ENCODE peak calls at places on chromosomes 7 and 10, in eight cellular contexts. C is brain microvascular endothelial cell, N is foreskin fibroblast, S is upper lobe of right lung, F is mammary epithelial cell, U is choroid plexus epithelial cell, O is GM23338, I is fibroblast of mammary gland. Q is an unnamed sample.

GRCh38 chr10:78805176-78805575 is 263.6 kb upstream of the ZMIZ1 start:
- DNase-seq in I (peak; percentile 99), S (no peak), F (peak; percentile 65), N (peak; percentile 98), O (no peak), C (peak; percentile 95), U (peak; percentile 97), Q (peak; percentile 56)

GRCh38 chr7:47301657-47302295 is 280.1 kb downstream of the TNS3 start:
- DNase-seq in F (no peak), I (no peak), C (no peak), S (no peak), N (no peak), O (no peak), U (no peak), Q (no peak)

GRCh38 chr7:30563326-30563942 is 31.2 kb upstream of the GARS1 start:
- DNase-seq in O (no peak), F (peak; percentile 93), S (no peak), I (peak; percentile 59), U (peak; percentile 54), N (peak; percentile 38), C (peak; percentile 37), Q (peak; percentile 75)

GRCh38 chr7:39951156-39951942 is 1.3 kb downstream of the CDK13 start:
- DNase-seq in S (peak; percentile 85), U (peak; percentile 54), O (peak; percentile 85), C (peak; percentile 38), I (peak; percentile 38), N (peak; percentile 72), F (peak; percentile 56), Q (peak; percentile 18)

GRCh38 chr10:97573021-97573420 is 442 bp downstream of the ANKRD2 start:
- DNase-seq in I (no peak), U (peak; percentile 36), S (no peak), C (peak; percentile 25), F (peak; percentile 47), O (no peak), N (no peak), Q (no peak)

GRCh38 chr7:5421626-5422323 is 1.9 kb downstream of the TNRC18 start:
- DNase-seq in I (peak; percentile 77), O (peak; percentile 60), C (peak; percentile 77), S (peak; percentile 78), N (peak; percentile 76), U (peak; percentile 81), F (peak; percentile 49), Q (no peak)

GRCh38 chr10:13699216-13699615 is 112.5 kb downstream of the PRPF18 start:
- DNase-seq in U (no peak), F (no peak), S (no peak), C (no peak), N (no peak), I (no peak), O (no peak), Q (no peak)

GRCh38 chr10:85048644-85049043 is 720.3 kb downstream of the CCSER2 start:
- DNase-seq in O (no peak), N (no peak), U (no peak), S (no peak), F (no peak), C (no peak), I (no peak), Q (no peak)

GRCh38 chr7:1729773-1730172 is 59.7 kb downstream of the ELFN1 start:
- DNase-seq in N (no peak), S (no peak), C (no peak), F (no peak), O (no peak), U (no peak), I (no peak), Q (no peak)

GRCh38 chr7:5349437-5350173 is 66.9 kb downstream of the SLC29A4 start:
- DNase-seq in U (no peak), S (no peak), F (no peak), C (no peak), N (no peak), I (no peak), O (peak; percentile 64), Q (no peak)

GRCh38 chr7:1123721-1124120 is 35.8 kb downstream of the GPER1 start:
- DNase-seq in N (peak; percentile 56), C (peak; percentile 64), O (peak; percentile 87), S (peak; percentile 76), I (peak; percentile 91), F (no peak), U (peak; percentile 76), Q (no peak)

GRCh38 chr7:1086588-1087461 is 1.1 kb upstream of the GPER1 start:
- DNase-seq in S (peak; percentile 85), N (peak; percentile 85), O (peak; percentile 90), I (peak; percentile 52), F (peak; percentile 71), C (peak; percentile 42), U (peak; percentile 58), Q (peak; percentile 54)

GRCh38 chr7:74404741-74405140 is 49.0 kb upstream of the GTF2IRD1 start:
- DNase-seq in C (no peak), I (no peak), S (no peak), O (no peak), F (no peak), N (no peak), U (no peak), Q (no peak)

GRCh38 chr10:131125511-131126225 is 185.9 kb downstream of the TCERG1L start:
- DNase-seq in S (no peak), I (no peak), C (no peak), F (no peak), N (no peak), U (no peak), O (no peak), Q (no peak)

GRCh38 chr10:58513189-58514101 is 773 bp downstream of the BICC1 start:
- DNase-seq in C (peak; percentile 56), N (peak; percentile 83), U (peak; percentile 88), I (peak; percentile 88), S (peak; percentile 65), O (peak; percentile 62), F (peak; percentile 62), Q (no peak)

GRCh38 chr10:42971251-42971599 is 105.6 kb upstream of the RET start:
- DNase-seq in N (no peak), I (no peak), C (no peak), O (no peak), U (no peak), F (no peak), S (no peak), Q (no peak)

GRCh38 chr10:110184363-110184762 is 23.0 kb upstream of the MXI1 start:
- DNase-seq in U (no peak), N (no peak), S (no peak), F (no peak), O (no peak), I (no peak), C (no peak), Q (no peak)

GRCh38 chr10:126133906-126134703 is 237.7 kb downstream of the FANK1 start:
- DNase-seq in F (peak; percentile 61), S (no peak), O (no peak), C (peak; percentile 46), U (peak; percentile 74), I (peak; percentile 83), N (peak; percentile 62), Q (peak; percentile 93)

GRCh38 chr7:38300175-38300574 is 26.7 kb upstream of the TARP start:
- DNase-seq in F (no peak), O (peak; percentile 36), I (no peak), U (no peak), N (no peak), C (no peak), S (no peak), Q (no peak)

DNA sequence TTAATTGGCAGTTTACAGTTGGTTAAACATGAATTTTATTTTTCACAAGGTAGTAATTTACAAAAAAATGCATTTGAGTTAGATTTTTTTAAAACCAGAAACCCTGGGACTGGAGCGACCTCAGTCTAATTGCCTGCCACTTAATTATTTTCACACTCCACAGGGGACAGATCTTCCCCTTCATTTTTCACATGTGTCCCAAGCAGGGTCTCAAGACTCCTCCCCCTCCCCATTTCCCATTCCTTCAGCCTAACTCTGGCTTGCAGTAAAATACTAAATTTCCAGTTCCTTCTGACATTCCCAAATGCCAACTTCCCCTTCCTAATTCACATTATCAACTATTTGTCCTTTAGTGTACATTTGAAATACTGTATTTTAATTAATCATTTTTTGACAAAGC is 948 bp downstream of the ZNF138 start:
- DNase-seq in F (no peak), N (no peak), S (no peak), I (no peak), U (no peak), O (peak; percentile 34), C (no peak), Q (no peak)
- H3K4me3 ChIP-seq in F (peak overlapping the region; percentile 99), N (peak overlapping the region; percentile 92), S (peak overlapping the region; percentile 77), I (peak overlapping the region; percentile 87), U (peak overlapping the region; percentile 91), O (peak overlapping the region; percentile 82), C (peak overlapping the region; percentile 91), Q (peak overlapping the region; percentile 70)

DNA sequence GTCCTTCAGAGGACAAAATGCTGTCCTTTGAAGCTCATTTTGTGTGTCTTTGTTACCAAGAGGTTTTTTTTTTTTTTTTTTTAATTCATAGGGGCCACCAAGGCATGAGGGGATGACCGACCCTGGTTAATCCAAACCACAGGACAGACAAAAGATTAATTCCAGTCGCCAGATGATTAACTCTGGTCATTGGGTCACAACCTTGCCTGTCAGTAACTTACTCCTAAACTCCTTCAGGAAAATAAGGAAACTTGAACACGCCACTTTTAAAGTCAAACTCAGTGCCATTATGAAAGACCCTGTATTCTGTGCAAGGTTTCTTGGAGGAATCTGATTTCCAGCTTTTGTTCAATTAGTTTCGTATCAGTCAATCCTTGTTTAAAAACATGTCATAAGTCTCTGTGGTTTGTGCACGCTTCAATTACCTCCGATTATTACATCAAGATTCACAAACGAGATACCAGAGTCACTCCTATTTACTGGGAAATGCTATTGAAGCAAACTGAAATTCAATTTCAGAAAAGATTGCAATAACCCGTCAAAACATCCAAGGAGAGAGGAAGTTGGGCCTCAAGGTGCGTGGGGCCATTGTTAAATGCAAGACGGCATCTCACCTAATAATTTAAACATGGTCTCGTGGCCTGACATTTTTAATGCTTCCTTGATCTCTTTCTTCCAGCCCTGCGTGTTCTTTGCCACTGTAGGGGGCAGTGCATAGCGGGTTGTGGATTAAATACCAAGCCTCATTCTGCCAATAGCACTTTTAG is 44.0 kb downstream of the NRP1 start:
- DNase-seq in C (no peak), N (no peak), U (no peak), O (peak; percentile 28), F (no peak), S (no peak), I (no peak), Q (no peak)
- H3K4me3 ChIP-seq in C (no peak overlapping the region), N (no peak overlapping the region), U (no peak overlapping the region), O (no peak overlapping the region), F (no peak overlapping the region), S (no peak overlapping the region), I (no peak overlapping the region), Q (no peak overlapping the region)

GRCh38 chr10:77602231-77602912 is 35.2 kb downstream of the KCNMA1 start:
- DNase-seq in N (peak; percentile 68), C (no peak), O (no peak), S (no peak), F (no peak), I (peak; percentile 59), U (peak; percentile 20), Q (no peak)
- H3K4me3 ChIP-seq in N (no peak overlapping the region), C (no peak overlapping the region), O (no peak overlapping the region), S (no peak overlapping the region), F (no peak overlapping the region), I (no peak overlapping the region), U (no peak overlapping the region), Q (no peak overlapping the region)

GRCh38 chr7:22452142-22452763 is 47.7 kb downstream of the STEAP1B start:
- DNase-seq in N (peak; percentile 48), S (peak; percentile 74), U (peak; percentile 61), I (peak; percentile 38), C (peak; percentile 26), O (peak; percentile 95), F (no peak), Q (peak; percentile 29)
- H3K4me3 ChIP-seq in N (peak overlapping the region; percentile 42), S (peak overlapping the region; percentile 20), U (peak overlapping the region; percentile 42), I (peak overlapping the region; percentile 28), C (no peak overlapping the region), O (peak overlapping the region; percentile 31), F (no peak overlapping the region), Q (no peak overlapping the region)

GRCh38 chr10:1597370-1598146 is 139.8 kb downstream of the ADARB2 start:
- DNase-seq in N (no peak), I (no peak), F (no peak), U (no peak), O (no peak), C (no peak), S (no peak), Q (no peak)
- H3K4me3 ChIP-seq in N (no peak overlapping the region), I (no peak overlapping the region), F (no peak overlapping the region), U (no peak overlapping the region), O (no peak overlapping the region), C (no peak overlapping the region), S (no peak overlapping the region), Q (no peak overlapping the region)

Q was measured in bronchial epithelial cell.